ENCODE peak calls at places on chromosomes 11 and 22, in five cellular contexts. R, X, U, P and S are unnamed samples. For H3K4me1 and H3K9me3, the result is how much of the 10 kb centered on the place peaks cover.

GRCh38 chr22:38713921-38714320 is 8.2 kb downstream of the GTPBP1 start:
- DNase-seq in U (no peak), R (no peak), X (no peak), P (peak), S (no peak)

GRCh38 chr11:34214961-34215805 is 109.8 kb downstream of the NAT10 start:
- DNase-seq in P (no peak), U (peak), X (no peak), R (no peak), S (no peak)

GRCh38 chr22:43562843-43563242 is 151.0 kb downstream of the MPPED1 start:
- DNase-seq in R (no peak), P (no peak), U (no peak), X (no peak), S (no peak)

GRCh38 chr11:94203070-94203469 is 74.4 kb downstream of the PANX1 start:
- DNase-seq in P (no peak), X (no peak), R (no peak), U (no peak), S (no peak)

GRCh38 chr22:20865331-20865730 is 6.5 kb downstream of the SNAP29 start:
- DNase-seq in R (no peak), P (no peak), X (no peak), U (no peak), S (no peak)

GRCh38 chr11:18836415-18836814 is 44.8 kb upstream of the PTPN5 start:
- DNase-seq in P (peak), U (no peak), R (no peak), X (no peak), S (no peak)

GRCh38 chr11:31199403-31199802 is 170.1 kb downstream of the DCDC1 start:
- DNase-seq in U (no peak), P (no peak), R (no peak), X (no peak), S (no peak)

GRCh38 chr22:35140879-35141745 is 75.2 kb downstream of the ISX start:
- DNase-seq in P (peak), X (no peak), R (no peak), U (no peak), S (no peak)

GRCh38 chr22:31296258-31296657 is 4.0 kb upstream of the PIK3IP1 start:
- DNase-seq in R (no peak), P (no peak), U (no peak), X (no peak), S (no peak)

GRCh38 chr22:29121124-29121523 is 48.3 kb downstream of the KREMEN1 start:
- DNase-seq in R (no peak), X (no peak), U (no peak), P (no peak), S (no peak)

GRCh38 chr22:43433451-43433850 is 21.6 kb downstream of the MPPED1 start:
- DNase-seq in P (no peak), U (no peak), R (no peak), X (no peak), S (no peak)

GRCh38 chr11:5694642-5695041 is 5.1 kb downstream of the TRIM22 start:
- DNase-seq in X (no peak), R (no peak), U (no peak), P (no peak), S (no peak)

GRCh38 chr22:31646186-31647019 is 15.6 kb downstream of the PISD start:
- DNase-seq in X (no peak), U (no peak), R (no peak), P (no peak), S (no peak)

GRCh38 chr11:35859311-35859710 is 84.6 kb upstream of the LDLRAD3 start:
- DNase-seq in P (no peak), R (no peak), U (no peak), X (no peak), S (peak)

GRCh38 chr22:31950226-31950625 is 5.9 kb downstream of the YWHAH start:
- DNase-seq in R (no peak), P (no peak), X (no peak), U (no peak), S (no peak)

GRCh38 chr22:43616645-43617044 is 195.5 kb downstream of the EFCAB6 start:
- DNase-seq in R (no peak), X (no peak), U (no peak), P (no peak), S (no peak)

GRCh38 chr11:99370557-99371200 is 349.9 kb downstream of the CNTN5 start:
- DNase-seq in R (no peak), P (peak), U (no peak), X (peak), S (no peak)

GRCh38 chr11:117631336-117632090 is 165.5 kb downstream of the DSCAML1 start:
- DNase-seq in U (no peak), X (no peak), P (no peak), R (no peak), S (no peak)

GRCh38 chr11:123137496-123138270 is 57.4 kb downstream of the CLMP start:
- DNase-seq in U (no peak), X (peak), P (peak), R (peak), S (peak)

GRCh38 chr11:64827451-64827839 is 17.0 kb downstream of the CDC42BPG start:
- DNase-seq in R (no peak), P (no peak), U (no peak), X (no peak), S (no peak)

GRCh38 chr11:14012836-14013235 is 50.3 kb downstream of the SPON1 start:
- DNase-seq in R (no peak), X (no peak), P (no peak), U (no peak), S (no peak)

GRCh38 chr11:27451528-27451927 is 21.1 kb downstream of the LGR4 start:
- DNase-seq in R (no peak), X (no peak), P (no peak), U (no peak), S (no peak)

GRCh38 chr11:1295086-1295485 is 14.3 kb downstream of the TOLLIP start:
- DNase-seq in R (no peak), U (no peak), X (peak), P (no peak), S (no peak)

GRCh38 chr11:130124096-130124495 is 35.5 kb upstream of the ST14 start:
- DNase-seq in U (no peak), R (no peak), X (peak), P (peak), S (peak)

GRCh38 chr11:28838741-28839140 is 730.6 kb downstream of the METTL15 start:
- DNase-seq in P (no peak), R (no peak), X (no peak), U (no peak), S (no peak)

GRCh38 chr11:5604896-5605295 is 8.5 kb downstream of the TRIM6 start:
- DNase-seq in X (no peak), U (no peak), P (no peak), R (no peak), S (no peak)

GRCh38 chr11:120375076-120375475 is 38.9 kb downstream of the ARHGEF12 start:
- DNase-seq in U (no peak), R (no peak), X (no peak), P (no peak), S (no peak)

GRCh38 chr22:27460596-27461347 is 340.8 kb downstream of the MN1 start:
- DNase-seq in R (no peak), P (no peak), X (peak), U (no peak), S (peak)

GRCh38 chr11:125229006-125229405 is 64.5 kb downstream of the PKNOX2 start:
- DNase-seq in P (no peak), X (peak), U (no peak), R (no peak), S (no peak)

GRCh38 chr11:20754957-20755356 is 85.6 kb downstream of the NELL1 start:
- DNase-seq in X (no peak), U (no peak), P (no peak), R (no peak), S (no peak)

GRCh38 chr11:107780136-107780535 is 68.3 kb upstream of the SLN start:
- DNase-seq in P (no peak), R (no peak), U (no peak), X (no peak), S (no peak)

GRCh38 chr11:43541993-43542392 is 138.5 kb upstream of the HSD17B12 start:
- DNase-seq in X (no peak), P (no peak), R (no peak), U (no peak), S (no peak)

DNA sequence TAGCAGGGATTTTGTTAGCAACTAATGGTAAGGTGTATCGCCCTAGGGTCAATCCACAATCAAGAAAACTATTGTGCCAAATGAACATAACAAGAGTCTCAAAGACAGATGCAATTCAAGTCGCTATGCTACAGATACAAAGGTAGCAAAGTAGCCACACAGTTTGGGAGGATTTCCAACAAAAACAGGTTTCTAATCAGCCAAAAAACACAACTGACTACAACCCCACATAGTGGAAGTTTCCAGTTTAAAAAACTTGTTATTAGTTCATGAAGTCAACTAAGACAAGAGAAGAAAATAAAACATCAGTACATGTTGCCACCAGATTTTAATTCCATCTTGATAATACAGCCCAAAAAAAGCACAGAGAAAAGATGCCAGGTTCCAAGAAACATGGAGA is 38.0 kb downstream of the MYH9 start:
- DNase-seq in U (no peak), X (no peak), P (no peak), R (no peak), S (no peak)
- H3K4me1 ChIP-seq in U (half or more), X (under half), P (under half), R (half or more), S (under half)

DNA sequence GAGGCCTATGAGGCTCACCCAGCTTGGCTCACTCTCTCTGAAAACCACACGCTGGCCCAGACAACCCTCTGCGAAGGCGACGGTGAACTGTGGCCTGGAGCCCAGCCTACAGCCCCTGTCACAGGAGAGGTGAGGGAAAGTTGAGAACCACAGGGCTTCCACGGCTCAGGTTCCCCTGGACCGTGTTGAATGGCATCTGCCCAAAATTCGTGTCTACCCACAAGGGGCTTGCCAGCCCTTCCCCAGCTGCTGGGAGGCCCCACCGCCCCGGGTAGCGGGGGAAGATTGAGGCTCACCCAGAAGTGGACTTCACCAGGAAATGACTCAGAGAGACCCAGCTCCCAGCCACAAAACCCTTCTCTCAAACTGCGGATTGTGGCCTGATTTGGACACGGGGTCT is 197.1 kb downstream of the CTTN start:
- DNase-seq in X (no peak), P (no peak), U (no peak), R (no peak), S (no peak)
- H3K9me3 ChIP-seq in X (under half), P (under half), U (under half), R (under half), S (under half)

GRCh38 chr11:46669606-46670243 is 30.7 kb downstream of the ARHGAP1 start:
- DNase-seq in X (no peak), U (no peak), R (no peak), P (no peak), S (no peak)
- TF ChIP-seq CTCF in X (no peak), U (no peak), R (no peak), P (peak), S (no peak)

GRCh38 chr11:126357055-126357962 is 1.8 kb downstream of the ST3GAL4 start:
- DNase-seq in P (no peak), U (no peak), X (no peak), R (no peak), S (no peak)

GRCh38 chr11:126358763-126359160 is 3.3 kb downstream of the ST3GAL4 start:
- DNase-seq in R (no peak), P (no peak), U (no peak), X (no peak), S (no peak)

GRCh38 chr11:126359431-126360048 is 4.1 kb downstream of the ST3GAL4 start:
- DNase-seq in U (no peak), R (peak), P (no peak), X (peak), S (peak)

GRCh38 chr11:126360049-126360446 is 4.6 kb downstream of the ST3GAL4 start:
- DNase-seq in R (no peak), U (no peak), X (no peak), P (no peak), S (no peak)

GRCh38 chr11:126357969-126358762 is 2.7 kb downstream of the ST3GAL4 start:
- DNase-seq in X (no peak), R (no peak), P (no peak), U (no peak), S (no peak)
- H3K4me1 ChIP-seq in X (under half), R (under half), P (under half), U (under half), S (under half)

GRCh38 chr11:128156486-128156885 is 430.9 kb downstream of the ETS1 start:
- DNase-seq in R (no peak), P (no peak), X (no peak), U (no peak), S (no peak)
- H3K9me3 ChIP-seq in R (under half), P (under half), X (under half), U (under half), S (under half)